ENCODE peak calls at places on chromosome 12, in ten cellular contexts. One of them, this sample, is unnamed.
A peak's percentile ranks its signal among the peaks of the same experiment; 100 is the strongest.

GRCh38 chr12:128969480-128970055 is 116.3 kb downstream of the GLT1D1 start:
- DNase-seq in uterus: no peak
- DNase-seq in endodermal cell: peak; percentile 94
- DNase-seq in neuronal stem cell: peak; percentile 35
- DNase-seq in psoas muscle: no peak
- DNase-seq in spleen: no peak
- DNase-seq in mesenchymal stem cell: no peak
- DNase-seq in GM23248: no peak
- DNase-seq in dorsolateral prefrontal cortex: peak; percentile 86
- DNase-seq in aorta: no peak
- DNase-seq in this sample: no peak

GRCh38 chr12:112932485-112933151 is 5.7 kb upstream of the OAS3 start:
- DNase-seq in uterus: no peak
- DNase-seq in endodermal cell: peak; percentile 74
- DNase-seq in neuronal stem cell: peak; percentile 24
- DNase-seq in psoas muscle: no peak
- DNase-seq in spleen: no peak
- DNase-seq in mesenchymal stem cell: no peak
- DNase-seq in GM23248: no peak
- DNase-seq in dorsolateral prefrontal cortex: no peak
- DNase-seq in aorta: no peak
- DNase-seq in this sample: no peak

GRCh38 chr12:42129595-42130204 is 15.0 kb downstream of the GXYLT1 start:
- DNase-seq in uterus: no peak
- DNase-seq in endodermal cell: peak; percentile 72
- DNase-seq in neuronal stem cell: peak; percentile 42
- DNase-seq in psoas muscle: no peak
- DNase-seq in spleen: no peak
- DNase-seq in mesenchymal stem cell: peak; percentile 75
- DNase-seq in GM23248: peak; percentile 83
- DNase-seq in dorsolateral prefrontal cortex: no peak
- DNase-seq in aorta: no peak
- DNase-seq in this sample: no peak

GRCh38 chr12:26496170-26496569 is 300.8 kb downstream of the SSPN start:
- DNase-seq in uterus: no peak
- DNase-seq in endodermal cell: no peak
- DNase-seq in neuronal stem cell: no peak
- DNase-seq in psoas muscle: no peak
- DNase-seq in spleen: no peak
- DNase-seq in mesenchymal stem cell: no peak
- DNase-seq in GM23248: peak; percentile 10
- DNase-seq in dorsolateral prefrontal cortex: no peak
- DNase-seq in aorta: no peak
- DNase-seq in this sample: no peak

GRCh38 chr12:43882578-43883178 is 46.8 kb downstream of the TMEM117 start:
- DNase-seq in uterus: no peak
- DNase-seq in endodermal cell: no peak
- DNase-seq in neuronal stem cell: peak; percentile 17
- DNase-seq in psoas muscle: no peak
- DNase-seq in spleen: no peak
- DNase-seq in mesenchymal stem cell: peak; percentile 68
- DNase-seq in GM23248: peak; percentile 83
- DNase-seq in dorsolateral prefrontal cortex: no peak
- DNase-seq in aorta: no peak
- DNase-seq in this sample: no peak

GRCh38 chr12:53051058-53051880 is 1.4 kb downstream of the TNS2 start:
- DNase-seq in uterus: peak; percentile 78
- DNase-seq in endodermal cell: peak; percentile 67
- DNase-seq in neuronal stem cell: no peak
- DNase-seq in psoas muscle: peak; percentile 84
- DNase-seq in spleen: no peak
- DNase-seq in mesenchymal stem cell: peak; percentile 96
- DNase-seq in GM23248: peak; percentile 91
- DNase-seq in dorsolateral prefrontal cortex: peak; percentile 91
- DNase-seq in aorta: peak; percentile 79
- DNase-seq in this sample: peak; percentile 91

GRCh38 chr12:80195143-80195726 is 95.9 kb downstream of the OTOGL start:
- DNase-seq in uterus: no peak
- DNase-seq in endodermal cell: peak; percentile 77
- DNase-seq in neuronal stem cell: peak; percentile 26
- DNase-seq in psoas muscle: no peak
- DNase-seq in spleen: no peak
- DNase-seq in mesenchymal stem cell: peak; percentile 67
- DNase-seq in GM23248: peak; percentile 85
- DNase-seq in dorsolateral prefrontal cortex: no peak
- DNase-seq in aorta: no peak
- DNase-seq in this sample: no peak

GRCh38 chr12:41636658-41637057 is 448.5 kb downstream of the PDZRN4 start:
- DNase-seq in uterus: no peak
- DNase-seq in endodermal cell: no peak
- DNase-seq in neuronal stem cell: no peak
- DNase-seq in psoas muscle: no peak
- DNase-seq in spleen: no peak
- DNase-seq in mesenchymal stem cell: peak; percentile 1
- DNase-seq in GM23248: no peak
- DNase-seq in dorsolateral prefrontal cortex: no peak
- DNase-seq in aorta: no peak
- DNase-seq in this sample: no peak

GRCh38 chr12:1429980-1430379 is 164.4 kb downstream of the FBXL14 start:
- DNase-seq in uterus: no peak
- DNase-seq in endodermal cell: no peak
- DNase-seq in neuronal stem cell: no peak
- DNase-seq in psoas muscle: no peak
- DNase-seq in spleen: no peak
- DNase-seq in mesenchymal stem cell: peak; percentile 71
- DNase-seq in GM23248: peak; percentile 89
- DNase-seq in dorsolateral prefrontal cortex: no peak
- DNase-seq in aorta: no peak
- DNase-seq in this sample: no peak

GRCh38 chr12:19431407-19432308 is 7.6 kb upstream of the AEBP2 start:
- DNase-seq in uterus: no peak
- DNase-seq in endodermal cell: peak; percentile 58
- DNase-seq in neuronal stem cell: no peak
- DNase-seq in psoas muscle: no peak
- DNase-seq in spleen: no peak
- DNase-seq in mesenchymal stem cell: peak; percentile 86
- DNase-seq in GM23248: peak; percentile 85
- DNase-seq in dorsolateral prefrontal cortex: no peak
- DNase-seq in aorta: peak; percentile 58
- DNase-seq in this sample: no peak

GRCh38 chr12:117489671-117490070 is 128.2 kb upstream of the NOS1 start:
- DNase-seq in uterus: no peak
- DNase-seq in endodermal cell: no peak
- DNase-seq in neuronal stem cell: no peak
- DNase-seq in psoas muscle: peak; percentile 38
- DNase-seq in spleen: no peak
- DNase-seq in mesenchymal stem cell: no peak
- DNase-seq in GM23248: peak; percentile 75
- DNase-seq in dorsolateral prefrontal cortex: no peak
- DNase-seq in aorta: no peak
- DNase-seq in this sample: no peak

GRCh38 chr12:96420255-96420930 is 20.2 kb upstream of the CDK17 start:
- DNase-seq in uterus: no peak
- DNase-seq in endodermal cell: no peak
- DNase-seq in neuronal stem cell: no peak
- DNase-seq in psoas muscle: no peak
- DNase-seq in spleen: no peak
- DNase-seq in mesenchymal stem cell: no peak
- DNase-seq in GM23248: peak; percentile 26
- DNase-seq in dorsolateral prefrontal cortex: no peak
- DNase-seq in aorta: no peak
- DNase-seq in this sample: no peak

GRCh38 chr12:5305861-5306545 is 125.9 kb upstream of the NTF3 start:
- DNase-seq in uterus: no peak
- DNase-seq in endodermal cell: no peak
- DNase-seq in neuronal stem cell: no peak
- DNase-seq in psoas muscle: no peak
- DNase-seq in spleen: no peak
- DNase-seq in mesenchymal stem cell: peak; percentile 12
- DNase-seq in GM23248: no peak
- DNase-seq in dorsolateral prefrontal cortex: no peak
- DNase-seq in aorta: no peak
- DNase-seq in this sample: no peak

GRCh38 chr12:11713202-11713601 is 63.7 kb downstream of the ETV6 start:
- DNase-seq in uterus: no peak
- DNase-seq in endodermal cell: no peak
- DNase-seq in neuronal stem cell: no peak
- DNase-seq in psoas muscle: no peak
- DNase-seq in spleen: no peak
- DNase-seq in mesenchymal stem cell: no peak
- DNase-seq in GM23248: no peak
- DNase-seq in dorsolateral prefrontal cortex: no peak
- DNase-seq in aorta: no peak
- DNase-seq in this sample: no peak

DNA sequence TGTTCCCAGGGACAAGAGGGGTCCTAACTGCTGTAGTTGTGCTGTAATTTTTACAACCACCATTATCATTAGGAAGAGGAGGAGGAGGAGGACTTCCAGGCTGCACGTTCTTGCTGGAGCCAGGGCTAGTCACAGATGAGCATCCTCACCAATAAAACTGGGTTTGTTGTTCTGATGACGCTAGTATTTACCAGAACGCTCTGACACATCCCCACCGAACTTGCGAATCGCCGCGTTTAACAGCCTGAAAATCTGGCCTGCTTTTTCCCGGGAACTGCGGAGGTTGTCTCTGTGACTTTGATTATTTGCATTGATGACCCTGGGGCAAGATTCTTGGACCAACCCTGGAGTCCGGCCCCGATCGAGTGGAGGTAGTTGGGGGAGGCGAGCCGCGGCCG is 10.2 kb downstream of the TBX5 start:
- DNase-seq in uterus: no peak
- DNase-seq in endodermal cell: peak; percentile 76
- DNase-seq in neuronal stem cell: peak; percentile 37
- DNase-seq in psoas muscle: no peak
- DNase-seq in spleen: no peak
- DNase-seq in mesenchymal stem cell: no peak
- DNase-seq in GM23248: peak; percentile 96
- DNase-seq in dorsolateral prefrontal cortex: no peak
- DNase-seq in aorta: no peak
- DNase-seq in this sample: no peak
- H3K4me3 ChIP-seq in uterus: no peak overlapping the region
- H3K4me3 ChIP-seq in endodermal cell: peak overlapping the region; percentile 57
- H3K4me3 ChIP-seq in neuronal stem cell: no peak overlapping the region
- H3K4me3 ChIP-seq in psoas muscle: no peak overlapping the region
- H3K4me3 ChIP-seq in spleen: no peak overlapping the region
- H3K4me3 ChIP-seq in mesenchymal stem cell: no peak overlapping the region
- H3K4me3 ChIP-seq in GM23248: peak overlapping the region; percentile 76
- H3K4me3 ChIP-seq in dorsolateral prefrontal cortex: no peak overlapping the region
- H3K4me3 ChIP-seq in aorta: no peak overlapping the region
- H3K4me3 ChIP-seq in this sample: peak overlapping the region; percentile 34

GRCh38 chr12:124455336-124455735 is 112.1 kb downstream of the NCOR2 start:
- DNase-seq in uterus: no peak
- DNase-seq in endodermal cell: no peak
- DNase-seq in neuronal stem cell: no peak
- DNase-seq in psoas muscle: no peak
- DNase-seq in spleen: no peak
- DNase-seq in mesenchymal stem cell: no peak
- DNase-seq in GM23248: no peak
- DNase-seq in dorsolateral prefrontal cortex: no peak
- DNase-seq in aorta: peak; percentile 34
- DNase-seq in this sample: no peak
- H3K27ac ChIP-seq in uterus: peak overlapping the region; percentile 94
- H3K27ac ChIP-seq in endodermal cell: no peak overlapping the region
- H3K27ac ChIP-seq in neuronal stem cell: no peak overlapping the region
- H3K27ac ChIP-seq in psoas muscle: peak overlapping the region; percentile 87
- H3K27ac ChIP-seq in spleen: peak overlapping the region; percentile 2
- H3K27ac ChIP-seq in mesenchymal stem cell: no peak overlapping the region
- H3K27ac ChIP-seq in GM23248: peak overlapping the region; percentile 79
- H3K27ac ChIP-seq in dorsolateral prefrontal cortex: peak overlapping the region; percentile 55
- H3K27ac ChIP-seq in aorta: no peak overlapping the region
- H3K27ac ChIP-seq in this sample: peak overlapping the region; percentile 90

GRCh38 chr12:107091381-107091780 is 2.0 kb downstream of the CRY1 start:
- DNase-seq in uterus: no peak
- DNase-seq in endodermal cell: no peak
- DNase-seq in neuronal stem cell: no peak
- DNase-seq in psoas muscle: no peak
- DNase-seq in spleen: no peak
- DNase-seq in mesenchymal stem cell: peak; percentile 51
- DNase-seq in GM23248: peak; percentile 81
- DNase-seq in dorsolateral prefrontal cortex: no peak
- DNase-seq in aorta: no peak
- DNase-seq in this sample: no peak

GRCh38 chr12:107081778-107082177 is 11.6 kb downstream of the CRY1 start:
- DNase-seq in uterus: no peak
- DNase-seq in endodermal cell: no peak
- DNase-seq in neuronal stem cell: no peak
- DNase-seq in psoas muscle: no peak
- DNase-seq in spleen: no peak
- DNase-seq in mesenchymal stem cell: no peak
- DNase-seq in GM23248: no peak
- DNase-seq in dorsolateral prefrontal cortex: no peak
- DNase-seq in aorta: no peak
- DNase-seq in this sample: no peak

GRCh38 chr12:107088912-107089311 is 4.4 kb downstream of the CRY1 start:
- DNase-seq in uterus: no peak
- DNase-seq in endodermal cell: no peak
- DNase-seq in neuronal stem cell: no peak
- DNase-seq in psoas muscle: no peak
- DNase-seq in spleen: no peak
- DNase-seq in mesenchymal stem cell: no peak
- DNase-seq in GM23248: no peak
- DNase-seq in dorsolateral prefrontal cortex: no peak
- DNase-seq in aorta: no peak
- DNase-seq in this sample: no peak

GRCh38 chr12:107091989-107092641 is 1.2 kb downstream of the CRY1 start:
- DNase-seq in uterus: no peak
- DNase-seq in endodermal cell: peak; percentile 80
- DNase-seq in neuronal stem cell: peak; percentile 70
- DNase-seq in psoas muscle: no peak
- DNase-seq in spleen: no peak
- DNase-seq in mesenchymal stem cell: peak; percentile 99
- DNase-seq in GM23248: peak; percentile 95
- DNase-seq in dorsolateral prefrontal cortex: no peak
- DNase-seq in aorta: no peak
- DNase-seq in this sample: no peak

DNA sequence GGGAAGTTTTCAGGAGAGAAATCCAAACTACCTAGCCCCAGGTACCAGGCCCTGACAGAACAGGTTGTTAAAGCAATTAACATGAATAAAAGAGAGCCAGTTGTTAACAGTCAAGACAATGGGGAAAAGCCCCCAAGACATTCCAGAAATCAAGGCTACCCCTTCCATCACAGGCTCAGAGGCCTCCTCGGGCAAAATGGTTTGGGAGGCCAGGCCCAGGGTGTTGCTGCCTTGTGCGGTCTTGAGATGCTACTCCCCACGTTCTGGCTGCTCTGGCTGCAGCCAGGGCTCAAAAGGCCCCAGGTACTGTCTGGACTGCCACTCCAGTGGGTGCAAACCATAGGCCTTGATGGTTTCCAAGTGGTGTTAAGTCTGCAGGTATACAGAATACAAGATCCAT is 7.0 kb downstream of the CRY1 start:
- DNase-seq in uterus: no peak
- DNase-seq in endodermal cell: no peak
- DNase-seq in neuronal stem cell: no peak
- DNase-seq in psoas muscle: no peak
- DNase-seq in spleen: no peak
- DNase-seq in mesenchymal stem cell: no peak
- DNase-seq in GM23248: no peak
- DNase-seq in dorsolateral prefrontal cortex: no peak
- DNase-seq in aorta: no peak
- DNase-seq in this sample: no peak
- H3K4me3 ChIP-seq in uterus: no peak overlapping the region
- H3K4me3 ChIP-seq in endodermal cell: no peak overlapping the region
- H3K4me3 ChIP-seq in neuronal stem cell: no peak overlapping the region
- H3K4me3 ChIP-seq in psoas muscle: no peak overlapping the region
- H3K4me3 ChIP-seq in spleen: no peak overlapping the region
- H3K4me3 ChIP-seq in mesenchymal stem cell: no peak overlapping the region
- H3K4me3 ChIP-seq in GM23248: no peak overlapping the region
- H3K4me3 ChIP-seq in dorsolateral prefrontal cortex: no peak overlapping the region
- H3K4me3 ChIP-seq in aorta: no peak overlapping the region
- H3K4me3 ChIP-seq in this sample: no peak overlapping the region

GRCh38 chr12:108784270-108784669 is 53.0 kb upstream of the CORO1C start:
- DNase-seq in uterus: no peak
- DNase-seq in endodermal cell: no peak
- DNase-seq in neuronal stem cell: no peak
- DNase-seq in psoas muscle: no peak
- DNase-seq in spleen: peak; percentile 24
- DNase-seq in mesenchymal stem cell: no peak
- DNase-seq in GM23248: no peak
- DNase-seq in dorsolateral prefrontal cortex: no peak
- DNase-seq in aorta: no peak
- DNase-seq in this sample: no peak
- H3K27ac ChIP-seq in uterus: no peak overlapping the region
- H3K27ac ChIP-seq in endodermal cell: peak overlapping the region; percentile 4
- H3K27ac ChIP-seq in neuronal stem cell: no peak overlapping the region
- H3K27ac ChIP-seq in psoas muscle: peak overlapping the region; percentile 80
- H3K27ac ChIP-seq in spleen: no peak overlapping the region
- H3K27ac ChIP-seq in mesenchymal stem cell: no peak overlapping the region
- H3K27ac ChIP-seq in GM23248: no peak overlapping the region
- H3K27ac ChIP-seq in dorsolateral prefrontal cortex: no peak overlapping the region
- H3K27ac ChIP-seq in aorta: no peak overlapping the region
- H3K27ac ChIP-seq in this sample: peak overlapping the region; percentile 68

This sample was measured in coronary artery.